ENCODE peak calls at places on chromosomes 7 and 10, in six cellular contexts. M, H, J, I, B and O are unnamed samples.

GRCh38 chr10:34526186-34526585 is 288.9 kb downstream of the PARD3 start:
- DNase-seq in H (no peak), I (no peak), M (no peak), J (peak), B (no peak), O (no peak)

GRCh38 chr10:33473688-33474087 is 139.2 kb upstream of the NRP1 start:
- DNase-seq in B (no peak), H (no peak), J (no peak), M (no peak), I (no peak), O (no peak)

GRCh38 chr10:103888113-103888841 is 29.7 kb downstream of the STN1 start:
- DNase-seq in B (no peak), J (peak), M (peak), I (no peak), H (peak), O (peak)

GRCh38 chr10:132469197-132469942 is 68.2 kb upstream of the INPP5A start:
- DNase-seq in I (peak), M (no peak), H (no peak), J (no peak), B (peak), O (no peak)

GRCh38 chr10:70053896-70054641 is 1.4 kb downstream of the MACROH2A2 start:
- DNase-seq in H (peak), M (no peak), B (peak), J (peak), I (no peak), O (no peak)

GRCh38 chr7:115747174-115747573 is 283.4 kb downstream of the TFEC start:
- DNase-seq in B (no peak), I (no peak), J (no peak), H (no peak), M (no peak), O (no peak)

GRCh38 chr7:101162551-101163280 is 2.7 kb downstream of the VGF start:
- DNase-seq in M (no peak), H (no peak), I (peak), J (peak), B (peak), O (no peak)

GRCh38 chr10:80015911-80016590 is 62.4 kb upstream of the TMEM254 start:
- DNase-seq in H (no peak), M (no peak), B (no peak), I (no peak), J (no peak), O (no peak)

GRCh38 chr10:34506773-34507172 is 308.3 kb downstream of the PARD3 start:
- DNase-seq in H (no peak), B (no peak), I (no peak), J (no peak), M (no peak), O (no peak)

GRCh38 chr7:26667514-26668133 is 196.8 kb downstream of the SKAP2 start:
- DNase-seq in I (no peak), H (peak), M (no peak), B (no peak), J (peak), O (no peak)

GRCh38 chr7:4556868-4557620 is 125.1 kb upstream of the FOXK1 start:
- DNase-seq in I (no peak), B (no peak), J (no peak), H (no peak), M (no peak), O (no peak)

DNA sequence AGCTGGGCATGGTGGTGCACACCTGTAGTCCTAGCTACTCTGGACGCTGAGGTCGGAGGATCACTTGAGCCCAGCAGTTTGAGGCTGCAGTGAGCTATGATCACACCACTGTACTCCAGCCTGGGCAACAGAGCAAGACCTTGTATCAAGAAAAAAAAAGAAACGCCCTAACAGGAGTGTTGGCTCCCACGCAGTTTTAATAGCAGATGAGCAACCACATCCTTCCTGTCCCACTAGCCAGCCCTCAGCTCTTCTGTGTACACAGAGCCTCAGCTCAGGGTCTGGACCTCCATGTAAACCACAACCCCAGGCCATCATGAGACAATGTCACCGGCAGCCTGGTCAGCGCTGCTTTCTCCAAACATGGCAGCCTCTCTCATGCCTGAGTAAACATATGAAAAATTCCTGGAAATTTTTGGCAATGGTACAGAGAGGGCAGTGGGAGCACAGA is 108.2 kb downstream of the PIP4K2A start:
- DNase-seq in B (no peak), M (no peak), J (no peak), H (no peak), I (peak), O (peak)
- H3K4me3 ChIP-seq in B (no peak), M (no peak), J (no peak), H (no peak), I (no peak), O (no peak)

DNA sequence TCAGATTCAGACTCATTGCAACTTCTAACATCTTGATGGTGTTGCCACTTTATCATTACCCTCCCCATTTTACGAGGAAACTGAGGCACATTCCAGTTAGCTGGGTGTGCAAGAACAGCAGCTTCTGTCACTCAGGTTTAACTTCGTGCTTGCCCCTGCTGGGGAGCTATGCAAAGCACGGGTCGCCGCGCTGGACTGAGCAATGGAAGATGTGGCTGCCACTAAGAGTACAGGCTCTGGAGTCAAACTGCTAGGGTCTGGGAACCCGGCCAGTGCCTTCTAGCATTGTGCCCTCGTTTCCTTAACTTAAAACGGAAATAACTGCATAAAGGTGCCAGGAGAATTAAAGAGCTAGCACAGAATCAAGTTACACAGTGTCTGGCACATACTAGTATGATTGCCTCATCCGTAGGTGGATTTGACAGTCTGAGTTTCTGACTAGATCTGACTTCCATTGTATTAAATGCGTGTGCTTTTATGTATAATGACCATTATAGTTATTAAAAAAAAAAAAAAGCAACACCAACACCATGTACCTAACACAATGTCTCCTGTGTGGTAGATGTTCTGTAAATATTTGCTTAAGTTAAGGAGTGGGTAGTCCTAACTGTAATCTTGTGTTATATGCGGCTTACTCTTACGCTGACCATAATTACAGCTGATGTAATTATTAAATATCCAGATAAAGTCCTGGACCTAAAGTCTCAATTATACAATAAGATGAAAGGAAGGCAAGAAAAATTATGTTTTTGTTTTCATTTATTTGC is 842 bp downstream of the ZNF22 start:
- DNase-seq in M (no peak), J (peak), I (peak), B (no peak), H (peak), O (peak)
- TF ChIP-seq POLR2A in M (no peak), J (no peak), I (no peak), B (peak), H (no peak), O (no peak)

DNA sequence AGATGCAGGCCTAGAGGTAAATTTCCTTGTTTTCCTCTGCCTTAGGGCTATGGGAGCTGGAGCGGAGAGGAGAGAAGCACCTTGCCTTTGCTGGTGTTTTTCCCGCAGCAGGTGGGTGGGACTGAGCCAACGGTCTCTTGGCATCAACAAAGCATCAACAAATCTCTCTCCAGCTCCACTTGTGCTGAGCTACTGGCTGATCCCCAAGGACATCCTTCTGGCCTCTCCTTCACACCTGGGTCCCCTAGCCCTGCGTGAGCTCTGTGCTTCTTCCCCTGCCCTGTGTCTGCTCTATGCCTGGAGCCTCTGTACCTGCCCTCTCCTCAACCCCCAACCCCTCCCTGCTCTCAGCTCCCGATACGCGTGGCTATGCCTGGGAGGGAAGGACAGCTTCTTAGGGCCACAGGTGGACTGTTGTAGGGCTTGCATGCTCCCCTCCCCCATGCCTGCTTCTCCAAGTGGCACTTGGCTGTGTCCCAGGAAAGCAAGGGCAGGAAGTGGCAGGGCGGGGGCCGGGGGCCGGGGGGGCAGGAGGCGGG is 3.2 kb upstream of the CLDN4 start:
- DNase-seq in M (no peak), J (peak), I (no peak), B (no peak), H (peak), O (no peak)
- H3K4me3 ChIP-seq in M (no peak), J (no peak), I (no peak), B (peak), H (no peak), O (no peak)

DNA sequence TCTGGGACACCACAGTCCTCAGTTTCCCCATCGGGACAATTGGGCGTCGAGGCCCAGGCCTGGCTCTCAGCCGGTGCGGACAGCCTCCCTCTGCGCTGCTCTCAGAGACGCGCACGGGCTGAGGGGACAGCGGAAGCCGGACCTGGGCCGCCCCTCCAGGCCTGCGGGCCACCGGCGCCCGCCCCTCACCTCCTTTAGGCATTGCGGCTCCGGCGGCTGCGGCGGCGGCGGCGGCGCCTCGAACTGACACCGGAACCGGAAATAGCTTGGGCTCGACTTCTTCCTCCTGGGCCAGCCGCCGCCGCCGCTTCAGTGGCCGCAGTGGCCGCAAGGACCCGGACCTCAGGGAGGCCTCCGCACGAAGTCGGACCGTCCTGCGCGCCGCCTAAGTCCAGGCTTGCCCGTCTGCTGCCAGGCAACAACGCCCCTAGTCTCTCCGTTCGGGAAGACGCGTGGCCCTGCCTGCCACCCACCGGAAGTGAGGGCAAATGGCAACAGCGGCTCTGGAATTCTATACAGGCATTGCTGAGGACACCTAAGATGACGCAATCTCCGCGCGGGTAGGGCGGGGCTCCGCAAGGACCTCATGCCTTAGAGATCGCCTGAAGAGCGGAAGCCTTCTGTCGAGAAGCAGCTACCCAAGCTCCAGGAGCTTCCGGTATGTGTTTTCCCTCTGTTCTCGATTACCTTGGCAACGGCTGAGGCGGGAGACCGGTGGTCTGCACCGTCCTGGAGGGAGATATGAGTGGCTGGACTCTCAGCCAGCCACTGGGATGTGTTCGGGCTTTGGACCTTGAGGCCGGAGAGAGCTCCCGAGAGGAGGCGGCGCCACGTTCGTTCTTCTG is at the start of the genes BUD31 and PDAP1:
- DNase-seq in I (peak), B (peak), M (peak), J (peak), H (peak), O (peak)
- TF ChIP-seq POLR2A in I (peak), B (peak), M (peak), J (peak), H (no peak), O (peak)

DNA sequence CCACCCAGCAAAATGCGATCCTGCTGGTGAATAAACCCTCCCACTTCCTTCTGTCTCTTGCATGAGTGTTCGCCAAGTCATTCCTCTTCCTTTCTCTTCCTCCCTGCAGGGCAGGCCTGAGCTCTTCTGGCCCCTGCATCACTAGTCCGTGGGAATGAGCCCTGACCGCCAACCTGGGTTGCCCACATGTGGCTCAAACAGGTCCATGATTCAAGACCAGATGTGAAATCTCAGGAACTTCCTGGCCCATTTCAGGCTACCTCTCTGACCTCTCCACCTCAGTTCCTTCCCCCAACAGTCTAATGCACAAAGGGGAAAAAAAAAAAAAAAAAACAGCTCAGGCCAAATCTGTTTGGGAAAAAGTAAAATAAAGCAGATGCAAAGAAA is 5.4 kb upstream of the YWHAG start:
- DNase-seq in I (no peak), H (peak), B (no peak), M (no peak), J (peak), O (no peak)
- H3K4me3 ChIP-seq in I (no peak), H (no peak), B (no peak), M (no peak), J (no peak), O (no peak)

DNA sequence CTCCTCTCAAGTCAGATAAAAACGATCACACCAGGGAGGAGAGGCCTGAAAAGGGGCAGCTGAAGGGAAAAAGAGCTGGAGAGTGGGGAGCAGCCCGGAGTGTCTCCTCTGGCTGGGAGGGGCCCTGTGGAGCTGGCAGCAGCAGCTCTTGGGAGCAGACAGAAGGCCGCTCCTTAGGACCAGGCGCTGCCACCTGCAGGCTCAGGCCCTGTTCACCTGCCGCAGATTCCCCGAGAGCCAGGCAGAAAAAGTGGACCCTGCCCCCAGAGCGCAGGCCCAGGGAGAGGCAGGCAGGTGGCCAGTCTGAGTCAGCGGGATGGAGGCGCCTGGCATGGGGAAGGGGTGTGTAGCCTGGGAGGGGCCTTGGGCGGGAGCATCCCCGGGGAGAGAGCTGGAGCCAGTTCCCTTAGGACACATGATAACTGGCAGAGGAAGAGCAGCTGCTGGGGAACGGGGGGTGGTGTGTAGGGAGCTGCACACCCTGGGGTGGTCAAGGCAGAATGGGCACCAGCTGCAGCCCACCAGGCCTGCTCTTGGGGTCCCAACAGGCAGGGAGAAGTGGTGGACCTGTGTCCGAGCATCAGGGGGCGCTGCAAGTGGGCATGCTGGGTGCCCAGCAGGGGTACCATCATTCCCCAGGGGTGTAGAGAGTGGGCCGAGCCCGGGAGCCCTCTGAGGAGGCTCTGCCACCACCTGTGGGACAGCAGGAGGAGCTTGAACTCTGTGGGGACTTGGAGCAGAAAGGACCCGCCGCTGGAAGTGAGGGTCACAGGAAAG is 177.2 kb upstream of the RHEB start:
- DNase-seq in I (no peak), M (no peak), H (no peak), J (peak), B (no peak), O (no peak)
- TF ChIP-seq POLR2A in I (no peak), M (no peak), H (no peak), J (no peak), B (no peak), O (no peak)

DNA sequence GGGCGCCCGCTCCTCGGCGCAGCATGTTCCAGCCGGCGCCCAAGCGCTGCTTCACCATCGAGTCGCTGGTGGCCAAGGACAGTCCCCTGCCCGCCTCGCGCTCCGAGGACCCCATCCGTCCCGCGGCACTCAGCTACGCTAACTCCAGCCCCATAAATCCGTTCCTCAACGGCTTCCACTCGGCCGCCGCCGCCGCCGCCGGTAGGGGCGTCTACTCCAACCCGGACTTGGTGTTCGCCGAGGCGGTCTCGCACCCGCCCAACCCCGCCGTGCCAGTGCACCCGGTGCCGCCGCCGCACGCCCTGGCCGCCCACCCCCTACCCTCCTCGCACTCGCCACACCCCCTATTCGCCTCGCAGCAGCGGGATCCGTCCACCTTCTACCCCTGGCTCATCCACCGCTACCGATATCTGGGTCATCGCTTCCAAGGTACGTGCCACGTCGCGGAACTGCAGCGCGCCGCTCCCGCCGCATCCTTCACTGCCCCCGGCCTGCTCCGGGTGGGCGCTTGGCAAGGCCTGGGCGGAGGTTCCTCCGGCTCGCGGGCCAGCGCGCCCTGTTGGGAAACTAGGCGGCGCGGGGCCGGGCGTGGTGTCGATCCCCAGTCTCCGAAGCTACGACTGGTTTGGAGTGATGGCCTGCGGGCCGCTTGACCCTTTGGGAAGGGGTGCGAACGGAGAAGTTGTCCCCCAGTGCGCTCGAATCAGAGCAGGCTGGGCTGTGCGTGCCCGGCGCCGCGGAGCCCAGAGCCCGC is 876 bp downstream of the EMX2 start:
- DNase-seq in I (peak), M (no peak), B (peak), J (no peak), H (no peak), O (peak)
- H3K4me3 ChIP-seq in I (peak), M (peak), B (peak), J (peak), H (peak), O (peak)